ENCODE peak calls at places on chromosomes 5 and 9, in ten cellular contexts. J is RPMI7951; H is T-helper 2 cell; Y is NCI-H2081; X is glomerular endothelial cell; Z is stimulated activated CD4-positive, alpha-beta T cell treated with anti-CD3 and anti-CD28 coated beads, Interleukin-1b, Interleukin-23, amount 100 ng/mL, for 1 hour; S is IMR-90; F is renal cortical epithelial cell; M is stimulated activated CD8-positive, alpha-beta memory T cell treated with anti-CD3 and anti-CD28 coated beads, Interleukin-4, amount 100 ng/mL, for 1 hour; C is ACHN. T is an unnamed sample.

GRCh38 chr5:128673970-128674369 is 135.9 kb upstream of the FBN2 start:
- DNase-seq in J (no peak), H (no peak), Y (no peak), X (no peak), Z (no peak), S (no peak), F (no peak), M (no peak), C (no peak), T (no peak)

GRCh38 chr9:136327313-136327971 is at the start of gene GPSM1:
- DNase-seq in J (peak), H (peak), Y (peak), X (no peak), Z (peak), S (peak), F (no peak), M (no peak), C (peak), T (no peak)

GRCh38 chr5:66170196-66170919 is 26.3 kb downstream of the SREK1 start:
- DNase-seq in J (no peak), H (no peak), Y (no peak), X (no peak), Z (no peak), S (no peak), F (no peak), M (no peak), C (no peak), T (no peak)

GRCh38 chr9:108550111-108550510 is 305.7 kb downstream of the ACTL7B start:
- DNase-seq in J (peak), H (no peak), Y (no peak), X (no peak), Z (no peak), S (no peak), F (peak), M (no peak), C (no peak), T (no peak)

GRCh38 chr5:2005101-2006041 is 122.6 kb upstream of the IRX4 start:
- DNase-seq in J (no peak), H (no peak), Y (no peak), X (no peak), Z (no peak), S (no peak), F (no peak), M (no peak), C (no peak), T (no peak)

GRCh38 chr5:96120120-96120519 is 158.5 kb upstream of the ELL2 start:
- DNase-seq in J (no peak), H (no peak), Y (no peak), X (no peak), Z (no peak), S (no peak), F (peak), M (no peak), C (no peak), T (no peak)

GRCh38 chr5:97914483-97914882 is 731.4 kb upstream of the RIOK2 start:
- DNase-seq in J (no peak), H (no peak), Y (no peak), X (no peak), Z (no peak), S (no peak), F (no peak), M (no peak), C (no peak), T (no peak)

GRCh38 chr5:143657814-143658395 is 154.1 kb upstream of the HMHB1 start:
- DNase-seq in J (no peak), H (no peak), Y (peak), X (no peak), Z (no peak), S (no peak), F (no peak), M (no peak), C (no peak), T (peak)

GRCh38 chr9:93250185-93250584 is 66.2 kb downstream of the WNK2 start:
- DNase-seq in J (no peak), H (no peak), Y (no peak), X (no peak), Z (no peak), S (no peak), F (no peak), M (no peak), C (no peak), T (no peak)

GRCh38 chr5:123947797-123948196 is 435.8 kb downstream of the CSNK1G3 start:
- DNase-seq in J (no peak), H (no peak), Y (no peak), X (no peak), Z (no peak), S (no peak), F (no peak), M (no peak), C (no peak), T (no peak)

GRCh38 chr9:129343697-129344375 is 165.8 kb upstream of the IER5L start:
- DNase-seq in J (peak), H (no peak), Y (no peak), X (no peak), Z (no peak), S (no peak), F (no peak), M (no peak), C (no peak), T (no peak)

GRCh38 chr5:59543826-59544442 is 349.6 kb downstream of the PDE4D start:
- DNase-seq in J (peak), H (no peak), Y (peak), X (no peak), Z (no peak), S (no peak), F (peak), M (no peak), C (peak), T (peak)

GRCh38 chr9:125586173-125586512 is 120.9 kb downstream of the MAPKAP1 start:
- DNase-seq in J (no peak), H (no peak), Y (no peak), X (no peak), Z (no peak), S (no peak), F (no peak), M (no peak), C (no peak), T (no peak)

GRCh38 chr5:66967826-66968262 is 228.8 kb downstream of the CD180 start:
- DNase-seq in J (peak), H (no peak), Y (no peak), X (no peak), Z (no peak), S (peak), F (no peak), M (no peak), C (no peak), T (no peak)

GRCh38 chr9:76667521-76667957 is 96.7 kb upstream of the PCA3 start:
- DNase-seq in J (no peak), H (no peak), Y (no peak), X (no peak), Z (no peak), S (peak), F (peak), M (no peak), C (no peak), T (no peak)

GRCh38 chr5:1431021-1431811 is 14.0 kb downstream of the SLC6A3 start:
- DNase-seq in J (no peak), H (no peak), Y (no peak), X (no peak), Z (no peak), S (no peak), F (no peak), M (no peak), C (no peak), T (no peak)

GRCh38 chr5:54909126-54909525 is 76.3 kb downstream of the ESM1 start:
- DNase-seq in J (peak), H (no peak), Y (no peak), X (no peak), Z (no peak), S (peak), F (no peak), M (no peak), C (no peak), T (no peak)

GRCh38 chr9:128127568-128127989 is at the start of gene PTGES2:
- DNase-seq in J (peak), H (peak), Y (peak), X (peak), Z (peak), S (peak), F (peak), M (peak), C (peak), T (peak)

GRCh38 chr5:156824800-156825199 is 25.3 kb upstream of the PPP1R2B start:
- DNase-seq in J (peak), H (no peak), Y (peak), X (no peak), Z (no peak), S (peak), F (peak), M (no peak), C (peak), T (peak)

GRCh38 chr5:178152491-178153444 is 917 bp downstream of the NHP2 start:
- DNase-seq in J (no peak), H (no peak), Y (no peak), X (no peak), Z (no peak), S (peak), F (no peak), M (no peak), C (no peak), T (no peak)

GRCh38 chr5:44002381-44002901 is 386.8 kb downstream of the FGF10 start:
- DNase-seq in J (no peak), H (no peak), Y (peak), X (no peak), Z (no peak), S (peak), F (peak), M (no peak), C (no peak), T (no peak)

GRCh38 chr5:127754259-127754658 is 51.1 kb downstream of the CCDC192 start:
- DNase-seq in J (no peak), H (no peak), Y (peak), X (no peak), Z (no peak), S (peak), F (no peak), M (no peak), C (no peak), T (no peak)

GRCh38 chr5:55232985-55233928 is at the start of gene CCNO:
- DNase-seq in J (peak), H (peak), Y (peak), X (no peak), Z (no peak), S (peak), F (peak), M (no peak), C (peak), T (peak)

GRCh38 chr9:137870432-137870831 is 7.2 kb upstream of the CACNA1B start:
- DNase-seq in J (no peak), H (no peak), Y (no peak), X (no peak), Z (no peak), S (no peak), F (no peak), M (no peak), C (no peak), T (no peak)

GRCh38 chr5:158380661-158381060 is 521.7 kb upstream of the CLINT1 start:
- DNase-seq in J (no peak), H (no peak), Y (no peak), X (no peak), Z (no peak), S (no peak), F (no peak), M (no peak), C (no peak), T (no peak)

GRCh38 chr5:68777145-68777544 is 316.7 kb upstream of the SLC30A5 start:
- DNase-seq in J (no peak), H (no peak), Y (no peak), X (no peak), Z (no peak), S (no peak), F (no peak), M (no peak), C (no peak), T (no peak)